ENCODE peak calls at places on chromosome 10, in nine cellular contexts. T, Y, J, S, I, Z, O, V and Q are unnamed samples.

GRCh38 chr10:44125879-44126675 is 258.8 kb downstream of the CXCL12 start:
- DNase-seq in J (peak), V (no peak), O (no peak), Y (no peak), T (peak), I (no peak), S (no peak), Z (no peak), Q (no peak)

GRCh38 chr10:75417522-75417927 is 13.9 kb upstream of the LRMDA start:
- DNase-seq in O (no peak), J (no peak), T (no peak), S (no peak), I (no peak), V (no peak), Z (no peak), Y (no peak), Q (no peak)

GRCh38 chr10:80896959-80897358 is 359.3 kb downstream of the SH2D4B start:
- DNase-seq in I (no peak), O (no peak), T (no peak), S (no peak), V (no peak), Z (no peak), Y (no peak), J (no peak), Q (no peak)

GRCh38 chr10:6114758-6115410 is 26.1 kb downstream of the RBM17 start:
- DNase-seq in Z (no peak), O (no peak), Y (peak), I (no peak), T (no peak), J (peak), V (no peak), S (no peak), Q (peak)

GRCh38 chr10:5828725-5829124 is 15.5 kb upstream of the GDI2 start:
- DNase-seq in J (no peak), V (no peak), T (no peak), I (no peak), O (no peak), Y (no peak), Z (no peak), S (no peak), Q (no peak)

GRCh38 chr10:86103391-86104101 is 263.0 kb downstream of the GRID1 start:
- DNase-seq in J (no peak), I (no peak), Z (no peak), Y (no peak), V (no peak), S (no peak), T (no peak), O (no peak), Q (no peak)

GRCh38 chr10:51371725-51372124 is 297.4 kb downstream of the PRKG1 start:
- DNase-seq in Z (no peak), I (no peak), S (no peak), V (no peak), O (no peak), T (no peak), J (no peak), Y (no peak), Q (no peak)

GRCh38 chr10:75398630-75399460 is 2.7 kb downstream of the ZNF503 start:
- DNase-seq in T (no peak), O (no peak), J (no peak), I (peak), S (no peak), Y (peak), V (no peak), Z (no peak), Q (no peak)

GRCh38 chr10:26969145-26969926 is 108.6 kb upstream of the ABI1 start:
- DNase-seq in T (no peak), Y (no peak), Z (no peak), V (no peak), S (no peak), I (no peak), O (no peak), J (no peak), Q (no peak)

GRCh38 chr10:116768786-116769185 is 26.4 kb upstream of the HSPA12A start:
- DNase-seq in J (no peak), T (no peak), Z (no peak), V (no peak), O (no peak), Y (no peak), S (peak), I (no peak), Q (no peak)

GRCh38 chr10:69337312-69338132 is 59.2 kb downstream of the HK1 start:
- DNase-seq in Z (no peak), O (no peak), I (peak), V (no peak), J (no peak), Y (no peak), T (peak), S (no peak), Q (no peak)

GRCh38 chr10:77321868-77322267 is 315.7 kb downstream of the KCNMA1 start:
- DNase-seq in V (no peak), T (no peak), Z (no peak), Y (no peak), S (no peak), O (no peak), I (no peak), J (no peak), Q (no peak)

GRCh38 chr10:66925896-66926719 is at the start of gene LRRTM3:
- DNase-seq in V (no peak), S (peak), Z (peak), J (peak), Y (peak), I (peak), O (peak), T (peak), Q (no peak)

GRCh38 chr10:123621492-123621891 is 44.7 kb upstream of the GPR26 start:
- DNase-seq in Z (no peak), O (no peak), S (no peak), I (no peak), Y (no peak), V (no peak), T (no peak), J (no peak), Q (no peak)

GRCh38 chr10:31929986-31930675 is 1.5 kb upstream of the ARHGAP12 start:
- DNase-seq in Z (no peak), Y (peak), V (no peak), O (peak), I (no peak), T (no peak), J (no peak), S (no peak), Q (no peak)

GRCh38 chr10:46304671-46305429 is 18.1 kb downstream of the ANTXRL start:
- DNase-seq in Z (no peak), I (no peak), V (no peak), T (no peak), O (no peak), Y (no peak), S (no peak), J (no peak), Q (no peak)

GRCh38 chr10:100744136-100744979 is 1.0 kb upstream of the PAX2 start:
- DNase-seq in Z (no peak), J (no peak), S (no peak), V (no peak), I (no peak), O (no peak), T (no peak), Y (no peak), Q (no peak)

GRCh38 chr10:124106241-124106905 is 13.0 kb upstream of the CHST15 start:
- DNase-seq in Z (no peak), J (peak), T (peak), V (no peak), Y (no peak), S (peak), O (no peak), I (no peak), Q (peak)

GRCh38 chr10:104201636-104202035 is 30.5 kb downstream of the CFAP43 start:
- DNase-seq in O (no peak), I (no peak), Z (no peak), Y (no peak), V (no peak), S (no peak), J (no peak), T (no peak), Q (no peak)

GRCh38 chr10:50631052-50631451 is 7.3 kb upstream of the SGMS1 start:
- DNase-seq in T (no peak), J (no peak), Y (no peak), I (no peak), O (no peak), V (no peak), S (no peak), Z (no peak), Q (no peak)

GRCh38 chr10:124294811-124295770 is 123.6 kb downstream of the OAT start:
- DNase-seq in J (no peak), T (no peak), V (no peak), S (no peak), Z (no peak), O (no peak), Y (no peak), I (no peak), Q (no peak)

GRCh38 chr10:110457851-110458582 is 39.7 kb upstream of the DUSP5 start:
- DNase-seq in O (no peak), Y (no peak), S (no peak), T (no peak), J (no peak), V (no peak), Z (no peak), I (no peak), Q (no peak)

GRCh38 chr10:69810097-69810496 is 8.4 kb downstream of the COL13A1 start:
- DNase-seq in J (no peak), Y (no peak), O (no peak), V (no peak), T (no peak), Z (no peak), S (no peak), I (no peak), Q (no peak)

GRCh38 chr10:108735380-108735779 is 1187.9 kb downstream of the XPNPEP1 start:
- DNase-seq in O (no peak), I (no peak), Y (no peak), V (no peak), J (peak), Z (no peak), T (peak), S (no peak), Q (no peak)

GRCh38 chr10:52187521-52188258 is 126.4 kb upstream of the DKK1 start:
- DNase-seq in S (no peak), J (peak), Z (no peak), T (no peak), I (no peak), Y (no peak), V (no peak), O (no peak), Q (no peak)

GRCh38 chr10:12960431-12960898 is 41.0 kb downstream of the CCDC3 start:
- DNase-seq in J (no peak), O (no peak), I (no peak), Y (peak), Z (no peak), S (no peak), T (no peak), V (no peak), Q (no peak)

GRCh38 chr10:52040486-52040885 is 273.6 kb upstream of the DKK1 start:
- DNase-seq in I (no peak), J (no peak), Z (no peak), O (no peak), S (no peak), V (no peak), T (no peak), Y (no peak), Q (no peak)

GRCh38 chr10:102644646-102645387 is 538 bp downstream of the TRIM8 start:
- DNase-seq in V (peak), Y (peak), T (no peak), O (peak), I (peak), Z (peak), J (no peak), S (no peak), Q (peak)

GRCh38 chr10:114087655-114088054 is 44.0 kb downstream of the ADRB1 start:
- DNase-seq in O (no peak), Y (no peak), S (no peak), J (no peak), T (no peak), I (no peak), V (no peak), Z (no peak), Q (no peak)

GRCh38 chr10:95451568-95452524 is 109.3 kb downstream of the SORBS1 start:
- DNase-seq in Y (no peak), Z (no peak), V (no peak), I (no peak), J (no peak), T (no peak), S (no peak), O (no peak), Q (no peak)

GRCh38 chr10:132982301-132982989 is 40.1 kb upstream of the CFAP46 start:
- DNase-seq in J (no peak), I (peak), V (no peak), S (no peak), T (no peak), O (no peak), Y (no peak), Z (no peak), Q (no peak)

GRCh38 chr10:57142925-57143576 is 782.0 kb upstream of the ZWINT start:
- DNase-seq in I (no peak), Y (no peak), Z (no peak), J (no peak), V (no peak), S (no peak), T (no peak), O (no peak), Q (no peak)

GRCh38 chr10:88848499-88848898 is 3.1 kb downstream of the ANKRD22 start:
- DNase-seq in O (no peak), Z (no peak), T (no peak), V (no peak), I (no peak), J (peak), Y (peak), S (peak), Q (no peak)

GRCh38 chr10:118701529-118702323 is 53.0 kb downstream of the CACUL1 start:
- DNase-seq in J (no peak), Z (no peak), T (no peak), S (no peak), O (no peak), I (no peak), Y (no peak), V (no peak), Q (no peak)

GRCh38 chr10:80429521-80429966 is 21.2 kb downstream of the PRXL2A start:
- DNase-seq in Y (peak), I (no peak), T (no peak), O (no peak), V (no peak), J (no peak), Z (no peak), S (peak), Q (no peak)

GRCh38 chr10:34813626-34814227 is 1.4 kb downstream of the PARD3 start:
- DNase-seq in O (no peak), T (no peak), S (peak), J (no peak), I (no peak), Z (no peak), V (no peak), Y (peak), Q (peak)